ENCODE peak calls at places on chromosomes 3 and 15, in seven cellular contexts. One of them, this sample, is unnamed.

GRCh38 chr3:36729204-36730056 is 34.9 kb downstream of the DCLK3 start:
- DNase-seq in GM23338: peak; percentile 59
- DNase-seq in mucosa of descending colon: no peak
- DNase-seq in CD4-positive, alpha-beta T cell: no peak
- DNase-seq in lower leg skin: no peak
- DNase-seq in AG04450: peak; percentile 23
- DNase-seq in nephron progenitor cell: no peak
- DNase-seq in this sample: peak; percentile 51

GRCh38 chr15:67065531-67066005 is at the start of gene SMAD3:
- DNase-seq in lower leg skin: peak; percentile 86
- DNase-seq in CD4-positive, alpha-beta T cell: peak; percentile 59
- DNase-seq in mucosa of descending colon: peak; percentile 91
- DNase-seq in nephron progenitor cell: peak; percentile 84
- DNase-seq in GM23338: peak; percentile 89
- DNase-seq in AG04450: peak; percentile 91
- DNase-seq in this sample: peak; percentile 87

GRCh38 chr3:50333744-50334328 is 5.8 kb upstream of the TUSC2 start:
- DNase-seq in GM23338: no peak
- DNase-seq in mucosa of descending colon: no peak
- DNase-seq in nephron progenitor cell: no peak
- DNase-seq in AG04450: no peak
- DNase-seq in lower leg skin: no peak
- DNase-seq in CD4-positive, alpha-beta T cell: no peak
- DNase-seq in this sample: no peak

GRCh38 chr15:31365655-31366127 is 39.1 kb downstream of the KLF13 start:
- DNase-seq in CD4-positive, alpha-beta T cell: peak; percentile 74
- DNase-seq in lower leg skin: peak; percentile 96
- DNase-seq in nephron progenitor cell: peak; percentile 66
- DNase-seq in AG04450: peak; percentile 26
- DNase-seq in GM23338: peak; percentile 92
- DNase-seq in mucosa of descending colon: peak; percentile 90
- DNase-seq in this sample: peak; percentile 87

GRCh38 chr3:185103359-185104127 is 49.3 kb downstream of the C3orf70 start:
- DNase-seq in nephron progenitor cell: no peak
- DNase-seq in CD4-positive, alpha-beta T cell: no peak
- DNase-seq in AG04450: no peak
- DNase-seq in lower leg skin: no peak
- DNase-seq in GM23338: no peak
- DNase-seq in mucosa of descending colon: no peak
- DNase-seq in this sample: no peak

GRCh38 chr15:52667597-52667996 is 11.6 kb downstream of the ATOSA start:
- DNase-seq in lower leg skin: no peak
- DNase-seq in CD4-positive, alpha-beta T cell: no peak
- DNase-seq in mucosa of descending colon: no peak
- DNase-seq in AG04450: no peak
- DNase-seq in GM23338: no peak
- DNase-seq in nephron progenitor cell: no peak
- DNase-seq in this sample: no peak

GRCh38 chr3:25155696-25156471 is 272.2 kb upstream of the RARB start:
- DNase-seq in AG04450: no peak
- DNase-seq in lower leg skin: no peak
- DNase-seq in CD4-positive, alpha-beta T cell: no peak
- DNase-seq in GM23338: peak; percentile 91
- DNase-seq in mucosa of descending colon: no peak
- DNase-seq in nephron progenitor cell: no peak
- DNase-seq in this sample: no peak

GRCh38 chr15:32908135-32908801 is 190.5 kb downstream of the GREM1 start:
- DNase-seq in GM23338: no peak
- DNase-seq in nephron progenitor cell: peak; percentile 6
- DNase-seq in lower leg skin: no peak
- DNase-seq in AG04450: peak; percentile 23
- DNase-seq in mucosa of descending colon: no peak
- DNase-seq in CD4-positive, alpha-beta T cell: no peak
- DNase-seq in this sample: peak; percentile 54

GRCh38 chr3:17894434-17895060 is 152.1 kb upstream of the TBC1D5 start:
- DNase-seq in AG04450: peak; percentile 4
- DNase-seq in mucosa of descending colon: peak; percentile 67
- DNase-seq in nephron progenitor cell: peak; percentile 51
- DNase-seq in lower leg skin: no peak
- DNase-seq in GM23338: peak; percentile 76
- DNase-seq in CD4-positive, alpha-beta T cell: peak; percentile 36
- DNase-seq in this sample: no peak

GRCh38 chr3:71447197-71447596 is 136.3 kb downstream of the FOXP1 start:
- DNase-seq in CD4-positive, alpha-beta T cell: no peak
- DNase-seq in mucosa of descending colon: no peak
- DNase-seq in lower leg skin: no peak
- DNase-seq in GM23338: no peak
- DNase-seq in AG04450: no peak
- DNase-seq in nephron progenitor cell: no peak
- DNase-seq in this sample: no peak

GRCh38 chr15:59812889-59813288 is 123.8 kb upstream of the BNIP2 start:
- DNase-seq in GM23338: no peak
- DNase-seq in CD4-positive, alpha-beta T cell: no peak
- DNase-seq in nephron progenitor cell: no peak
- DNase-seq in mucosa of descending colon: no peak
- DNase-seq in lower leg skin: no peak
- DNase-seq in AG04450: no peak
- DNase-seq in this sample: no peak

GRCh38 chr3:127456471-127457093 is 134.0 kb downstream of the TPRA1 start:
- DNase-seq in AG04450: no peak
- DNase-seq in mucosa of descending colon: no peak
- DNase-seq in CD4-positive, alpha-beta T cell: no peak
- DNase-seq in nephron progenitor cell: no peak
- DNase-seq in lower leg skin: no peak
- DNase-seq in GM23338: peak; percentile 16
- DNase-seq in this sample: no peak

GRCh38 chr3:194162070-194162678 is 26.2 kb downstream of the HES1 start:
- DNase-seq in nephron progenitor cell: no peak
- DNase-seq in CD4-positive, alpha-beta T cell: no peak
- DNase-seq in mucosa of descending colon: no peak
- DNase-seq in AG04450: no peak
- DNase-seq in lower leg skin: no peak
- DNase-seq in GM23338: no peak
- DNase-seq in this sample: no peak

GRCh38 chr3:27556854-27557253 is 72.7 kb upstream of the SLC4A7 start:
- DNase-seq in lower leg skin: no peak
- DNase-seq in nephron progenitor cell: no peak
- DNase-seq in mucosa of descending colon: no peak
- DNase-seq in CD4-positive, alpha-beta T cell: no peak
- DNase-seq in AG04450: no peak
- DNase-seq in GM23338: no peak
- DNase-seq in this sample: no peak

GRCh38 chr3:22898558-22898957 is 304.6 kb upstream of the UBE2E2 start:
- DNase-seq in lower leg skin: no peak
- DNase-seq in nephron progenitor cell: no peak
- DNase-seq in GM23338: no peak
- DNase-seq in AG04450: no peak
- DNase-seq in mucosa of descending colon: no peak
- DNase-seq in CD4-positive, alpha-beta T cell: no peak
- DNase-seq in this sample: no peak

GRCh38 chr3:22899441-22899840 is 303.7 kb upstream of the UBE2E2 start:
- DNase-seq in CD4-positive, alpha-beta T cell: no peak
- DNase-seq in AG04450: no peak
- DNase-seq in mucosa of descending colon: no peak
- DNase-seq in lower leg skin: no peak
- DNase-seq in GM23338: no peak
- DNase-seq in nephron progenitor cell: no peak
- DNase-seq in this sample: no peak

GRCh38 chr3:22900296-22900695 is 302.8 kb upstream of the UBE2E2 start:
- DNase-seq in lower leg skin: no peak
- DNase-seq in nephron progenitor cell: no peak
- DNase-seq in mucosa of descending colon: no peak
- DNase-seq in CD4-positive, alpha-beta T cell: no peak
- DNase-seq in AG04450: no peak
- DNase-seq in GM23338: no peak
- DNase-seq in this sample: no peak

DNA sequence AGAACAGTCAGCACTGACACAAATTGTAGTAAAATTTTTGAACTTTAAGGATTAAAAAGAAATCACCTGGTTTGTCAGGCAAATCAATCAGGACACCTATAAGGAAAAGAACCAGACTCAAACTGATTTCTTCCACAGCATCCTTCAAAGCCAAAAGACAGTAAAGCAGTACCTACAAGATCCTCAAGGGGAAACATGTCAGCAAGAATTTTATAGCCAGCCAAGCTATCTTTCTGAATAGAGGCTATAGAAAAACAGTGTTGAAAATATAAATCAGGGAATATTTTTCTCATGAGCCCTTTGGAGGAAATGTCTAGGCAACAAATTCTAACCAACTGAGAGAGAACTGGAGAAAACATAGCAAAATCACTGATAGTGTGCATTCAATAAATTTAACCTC is 301.4 kb upstream of the UBE2E2 start:
- DNase-seq in AG04450: no peak
- DNase-seq in mucosa of descending colon: no peak
- DNase-seq in nephron progenitor cell: no peak
- DNase-seq in GM23338: peak; percentile 38
- DNase-seq in lower leg skin: no peak
- DNase-seq in CD4-positive, alpha-beta T cell: no peak
- DNase-seq in this sample: no peak
- TF ChIP-seq CTCF in AG04450: no peak
- TF ChIP-seq CTCF in mucosa of descending colon: no peak
- TF ChIP-seq CTCF in nephron progenitor cell: no peak
- TF ChIP-seq CTCF in GM23338: no peak
- TF ChIP-seq CTCF in lower leg skin: no peak
- TF ChIP-seq CTCF in CD4-positive, alpha-beta T cell: no peak
- TF ChIP-seq CTCF in this sample: no peak

DNA sequence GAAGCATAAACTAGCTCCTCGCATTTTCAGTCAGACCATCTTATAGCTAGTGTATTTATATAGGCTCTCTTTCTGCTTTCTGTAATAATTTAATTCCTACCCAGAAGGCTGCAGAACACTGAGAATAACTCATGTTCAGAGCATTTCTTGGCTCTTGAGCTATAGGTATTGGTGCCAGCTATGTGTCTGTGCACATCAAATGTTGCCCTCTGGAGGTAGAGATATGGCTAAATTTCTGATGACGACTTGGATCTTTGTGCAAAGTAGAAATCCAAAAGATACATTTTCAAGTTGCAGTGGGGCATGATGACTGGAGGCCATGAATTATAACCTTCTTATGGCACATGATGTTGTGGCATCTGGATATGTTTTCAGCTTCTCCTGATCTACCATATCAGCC is 336.2 kb upstream of the TPM1 start:
- DNase-seq in CD4-positive, alpha-beta T cell: no peak
- DNase-seq in lower leg skin: no peak
- DNase-seq in AG04450: no peak
- DNase-seq in nephron progenitor cell: no peak
- DNase-seq in mucosa of descending colon: no peak
- DNase-seq in GM23338: no peak
- DNase-seq in this sample: no peak
- TF ChIP-seq CTCF in CD4-positive, alpha-beta T cell: no peak
- TF ChIP-seq CTCF in lower leg skin: no peak
- TF ChIP-seq CTCF in AG04450: no peak
- TF ChIP-seq CTCF in nephron progenitor cell: no peak
- TF ChIP-seq CTCF in mucosa of descending colon: no peak
- TF ChIP-seq CTCF in GM23338: no peak
- TF ChIP-seq CTCF in this sample: no peak

GRCh38 chr15:83734487-83734886 is 80.6 kb downstream of the ADAMTSL3 start:
- DNase-seq in AG04450: no peak
- DNase-seq in nephron progenitor cell: no peak
- DNase-seq in lower leg skin: no peak
- DNase-seq in GM23338: peak; percentile 53
- DNase-seq in CD4-positive, alpha-beta T cell: no peak
- DNase-seq in mucosa of descending colon: no peak
- DNase-seq in this sample: peak; percentile 20
- TF ChIP-seq CTCF in AG04450: peak; percentile 56
- TF ChIP-seq CTCF in nephron progenitor cell: no peak
- TF ChIP-seq CTCF in lower leg skin: no peak
- TF ChIP-seq CTCF in GM23338: peak; percentile 72
- TF ChIP-seq CTCF in CD4-positive, alpha-beta T cell: no peak
- TF ChIP-seq CTCF in mucosa of descending colon: no peak
- TF ChIP-seq CTCF in this sample: no peak

GRCh38 chr3:196947136-196947859 is 5.0 kb upstream of the NCBP2 start:
- DNase-seq in GM23338: peak; percentile 54
- DNase-seq in lower leg skin: no peak
- DNase-seq in nephron progenitor cell: no peak
- DNase-seq in CD4-positive, alpha-beta T cell: no peak
- DNase-seq in AG04450: no peak
- DNase-seq in mucosa of descending colon: no peak
- DNase-seq in this sample: no peak
- TF ChIP-seq CTCF in GM23338: peak; percentile 37
- TF ChIP-seq CTCF in lower leg skin: no peak
- TF ChIP-seq CTCF in nephron progenitor cell: no peak
- TF ChIP-seq CTCF in CD4-positive, alpha-beta T cell: no peak
- TF ChIP-seq CTCF in AG04450: peak; percentile 25
- TF ChIP-seq CTCF in mucosa of descending colon: no peak
- TF ChIP-seq CTCF in this sample: no peak

GRCh38 chr3:59791774-59792308 is 742.0 kb upstream of the CFAP20DC start:
- DNase-seq in mucosa of descending colon: no peak
- DNase-seq in lower leg skin: no peak
- DNase-seq in CD4-positive, alpha-beta T cell: no peak
- DNase-seq in GM23338: no peak
- DNase-seq in AG04450: no peak
- DNase-seq in nephron progenitor cell: no peak
- DNase-seq in this sample: no peak

GRCh38 chr3:59798372-59799086 is 748.7 kb upstream of the CFAP20DC start:
- DNase-seq in CD4-positive, alpha-beta T cell: no peak
- DNase-seq in mucosa of descending colon: no peak
- DNase-seq in AG04450: no peak
- DNase-seq in lower leg skin: no peak
- DNase-seq in GM23338: no peak
- DNase-seq in nephron progenitor cell: no peak
- DNase-seq in this sample: no peak

GRCh38 chr3:59796486-59796885 is 746.7 kb upstream of the CFAP20DC start:
- DNase-seq in lower leg skin: no peak
- DNase-seq in CD4-positive, alpha-beta T cell: no peak
- DNase-seq in nephron progenitor cell: no peak
- DNase-seq in mucosa of descending colon: no peak
- DNase-seq in GM23338: no peak
- DNase-seq in AG04450: no peak
- DNase-seq in this sample: no peak

GRCh38 chr3:59802045-59802444 is 752.2 kb upstream of the CFAP20DC start:
- DNase-seq in nephron progenitor cell: no peak
- DNase-seq in mucosa of descending colon: no peak
- DNase-seq in GM23338: no peak
- DNase-seq in CD4-positive, alpha-beta T cell: no peak
- DNase-seq in lower leg skin: no peak
- DNase-seq in AG04450: no peak
- DNase-seq in this sample: no peak

DNA sequence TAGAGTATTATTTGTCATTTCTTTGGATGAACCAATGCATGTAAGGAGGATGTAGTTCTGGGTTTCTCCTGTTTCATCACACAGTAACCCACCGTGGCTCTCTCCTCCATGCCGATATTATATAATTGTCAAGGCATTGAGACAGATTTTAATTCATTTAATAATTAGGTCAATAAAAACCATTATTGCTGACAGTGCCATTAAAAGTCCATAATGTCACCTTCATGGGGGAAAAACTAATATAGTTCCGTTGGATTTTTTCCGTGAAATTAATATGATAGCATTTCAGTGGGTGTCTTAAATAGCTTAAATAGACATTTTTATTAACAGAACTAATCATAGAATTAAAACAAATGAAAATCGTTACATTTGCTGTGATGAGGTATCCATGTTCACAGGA is 747.7 kb upstream of the CFAP20DC start:
- DNase-seq in CD4-positive, alpha-beta T cell: no peak
- DNase-seq in nephron progenitor cell: no peak
- DNase-seq in GM23338: no peak
- DNase-seq in mucosa of descending colon: no peak
- DNase-seq in lower leg skin: no peak
- DNase-seq in AG04450: no peak
- DNase-seq in this sample: no peak
- TF ChIP-seq CTCF in CD4-positive, alpha-beta T cell: no peak
- TF ChIP-seq CTCF in nephron progenitor cell: no peak
- TF ChIP-seq CTCF in GM23338: no peak
- TF ChIP-seq CTCF in mucosa of descending colon: no peak
- TF ChIP-seq CTCF in lower leg skin: no peak
- TF ChIP-seq CTCF in AG04450: no peak
- TF ChIP-seq CTCF in this sample: no peak

GRCh38 chr3:158094235-158094916 is 11.8 kb downstream of the SHOX2 start:
- DNase-seq in AG04450: no peak
- DNase-seq in nephron progenitor cell: peak; percentile 69
- DNase-seq in GM23338: peak; percentile 78
- DNase-seq in mucosa of descending colon: no peak
- DNase-seq in lower leg skin: no peak
- DNase-seq in CD4-positive, alpha-beta T cell: no peak
- DNase-seq in this sample: peak; percentile 80
- TF ChIP-seq CTCF in AG04450: no peak
- TF ChIP-seq CTCF in nephron progenitor cell: no peak
- TF ChIP-seq CTCF in GM23338: peak; percentile 52
- TF ChIP-seq CTCF in mucosa of descending colon: no peak
- TF ChIP-seq CTCF in lower leg skin: no peak
- TF ChIP-seq CTCF in CD4-positive, alpha-beta T cell: no peak
- TF ChIP-seq CTCF in this sample: no peak